ENCODE peak calls at places on chromosome 5, in ten cellular contexts. N is CD4-positive, alpha-beta T cell; C is thyroid gland; S is stomach; E is psoas muscle; H is dorsolateral prefrontal cortex; X is mesendoderm; W is endothelial cell of umbilical vein; I is lung; D is heart right ventricle. R is an unnamed sample.

GRCh38 chr5:121273818-121274433 is 577.8 kb upstream of the FTMT start:
- DNase-seq in N (no peak), C (no peak), S (no peak), E (no peak), H (no peak), X (peak), W (peak), I (no peak), D (no peak), R (no peak)

GRCh38 chr5:72281764-72282499 is 38.1 kb downstream of the MRPS27 start:
- DNase-seq in N (no peak), C (no peak), S (no peak), E (no peak), H (no peak), X (peak), W (peak), I (no peak), D (no peak), R (no peak)

GRCh38 chr5:103744159-103744558 is 181.6 kb upstream of the NUDT12 start:
- DNase-seq in N (no peak), C (no peak), S (no peak), E (no peak), H (no peak), X (no peak), W (peak), I (no peak), D (no peak), R (no peak)

GRCh38 chr5:2634399-2635176 is 116.9 kb downstream of the IRX2 start:
- DNase-seq in N (no peak), C (no peak), S (no peak), E (no peak), H (no peak), X (peak), W (no peak), I (no peak), D (no peak), R (no peak)

GRCh38 chr5:173878224-173878967 is 9.8 kb upstream of the CPEB4 start:
- DNase-seq in N (no peak), C (peak), S (peak), E (no peak), H (no peak), X (no peak), W (peak), I (no peak), D (peak), R (no peak)

GRCh38 chr5:168346417-168346816 is 55.0 kb downstream of the WWC1 start:
- DNase-seq in N (no peak), C (peak), S (peak), E (no peak), H (no peak), X (peak), W (no peak), I (no peak), D (no peak), R (no peak)

GRCh38 chr5:34686762-34687268 is 30.7 kb downstream of the RAI14 start:
- DNase-seq in N (no peak), C (peak), S (peak), E (peak), H (peak), X (peak), W (peak), I (peak), D (peak), R (peak)

GRCh38 chr5:62138607-62139006 is 167.4 kb upstream of the KIF2A start:
- DNase-seq in N (no peak), C (no peak), S (no peak), E (no peak), H (no peak), X (peak), W (no peak), I (no peak), D (no peak), R (no peak)

GRCh38 chr5:158995694-158996173 is 104.0 kb downstream of the EBF1 start:
- DNase-seq in N (no peak), C (no peak), S (no peak), E (peak), H (no peak), X (no peak), W (no peak), I (no peak), D (no peak), R (no peak)

GRCh38 chr5:9419794-9420193 is 126.1 kb downstream of the SEMA5A start:
- DNase-seq in N (no peak), C (no peak), S (no peak), E (no peak), H (no peak), X (no peak), W (no peak), I (no peak), D (no peak), R (no peak)

GRCh38 chr5:173764321-173765029 is 123.7 kb upstream of the CPEB4 start:
- DNase-seq in N (no peak), C (peak), S (peak), E (peak), H (peak), X (peak), W (peak), I (peak), D (peak), R (peak)

GRCh38 chr5:111172504-111172903 is 51.7 kb upstream of the CAMK4 start:
- DNase-seq in N (no peak), C (no peak), S (no peak), E (no peak), H (no peak), X (peak), W (no peak), I (no peak), D (no peak), R (no peak)

GRCh38 chr5:16983972-16984371 is 47.9 kb upstream of the MYO10 start:
- DNase-seq in N (no peak), C (no peak), S (no peak), E (no peak), H (no peak), X (peak), W (no peak), I (no peak), D (no peak), R (no peak)

GRCh38 chr5:78706381-78706780 is 57.8 kb upstream of the LHFPL2 start:
- DNase-seq in N (no peak), C (no peak), S (no peak), E (no peak), H (no peak), X (no peak), W (no peak), I (no peak), D (no peak), R (no peak)

GRCh38 chr5:91484662-91485061 is 101.5 kb upstream of the ARRDC3 start:
- DNase-seq in N (no peak), C (no peak), S (no peak), E (no peak), H (no peak), X (no peak), W (no peak), I (no peak), D (no peak), R (no peak)

GRCh38 chr5:178385472-178385853 is 152.9 kb upstream of the PHYKPL start:
- DNase-seq in N (no peak), C (no peak), S (no peak), E (no peak), H (no peak), X (peak), W (no peak), I (no peak), D (no peak), R (no peak)

GRCh38 chr5:53490747-53491146 is 10.3 kb downstream of the FST start:
- DNase-seq in N (no peak), C (no peak), S (no peak), E (no peak), H (no peak), X (no peak), W (peak), I (no peak), D (no peak), R (no peak)

DNA sequence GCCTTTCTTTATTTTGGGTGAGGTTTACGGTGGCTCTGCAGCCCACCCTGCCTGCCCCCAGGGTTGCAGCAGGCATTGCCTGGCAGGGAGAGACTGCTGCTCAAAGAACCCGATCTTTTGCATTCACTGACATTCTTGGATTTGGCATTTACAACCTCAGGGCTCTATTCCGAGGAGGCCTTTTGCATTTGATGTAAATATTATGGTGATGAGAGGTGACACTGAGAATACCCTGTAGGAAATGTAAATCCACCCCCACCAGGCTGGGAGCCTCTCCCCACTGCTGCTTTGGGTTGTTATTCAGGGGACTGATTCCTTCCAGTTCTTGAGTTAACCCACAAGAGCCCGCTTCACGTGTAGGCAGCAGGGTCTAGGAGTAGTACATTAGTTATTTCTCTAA is 55.5 kb upstream of the ARAP3 start:
- DNase-seq in N (no peak), C (no peak), S (no peak), E (no peak), H (no peak), X (no peak), W (no peak), I (no peak), D (no peak), R (no peak)
- H3K27ac ChIP-seq in N (no peak), C (no peak), S (no peak), E (no peak), H (no peak), X (no peak), W (no peak), I (no peak), D (no peak), R (no peak)

DNA sequence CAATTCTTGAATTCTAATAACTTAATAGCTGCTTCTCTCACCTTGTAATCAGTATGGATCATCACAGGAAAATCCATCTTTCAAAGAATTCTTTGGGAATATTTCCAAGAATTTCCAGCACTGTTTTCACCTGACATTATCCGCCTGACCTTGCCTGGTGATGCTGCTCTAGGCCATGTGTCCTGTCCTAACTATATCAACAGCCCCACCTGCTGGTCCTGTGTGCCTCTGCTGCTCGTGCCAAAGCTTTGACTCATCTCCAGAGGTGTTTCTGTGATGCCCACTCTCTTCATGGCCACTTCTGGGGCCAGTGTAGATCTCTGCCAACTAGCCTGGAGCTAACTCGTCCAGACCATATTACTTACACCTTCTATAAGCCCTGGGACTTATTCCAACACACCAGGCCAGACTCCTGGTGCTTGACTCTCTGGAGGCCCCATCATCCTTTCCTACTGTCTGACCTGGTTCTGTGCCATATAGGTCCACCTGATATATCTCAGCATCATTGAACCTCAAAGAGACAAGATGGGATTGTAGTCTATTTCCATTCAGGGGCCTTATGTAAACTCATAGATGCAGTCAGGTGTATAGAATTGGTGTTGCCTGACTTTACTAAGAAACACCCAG is 67.5 kb upstream of the CKMT2 start:
- DNase-seq in N (peak), C (peak), S (no peak), E (no peak), H (peak), X (peak), W (peak), I (peak), D (peak), R (no peak)
- H3K27ac ChIP-seq in N (no peak), C (no peak), S (no peak), E (no peak), H (no peak), X (no peak), W (no peak), I (no peak), D (no peak), R (no peak)

GRCh38 chr5:10441992-10442435 is 335 bp downstream of the ROPN1L start:
- DNase-seq in N (peak), C (no peak), S (no peak), E (no peak), H (peak), X (no peak), W (no peak), I (no peak), D (no peak), R (no peak)

GRCh38 chr5:10445352-10445751 is 3.7 kb downstream of the ROPN1L start:
- DNase-seq in N (no peak), C (no peak), S (no peak), E (no peak), H (no peak), X (no peak), W (no peak), I (no peak), D (no peak), R (no peak)

GRCh38 chr5:10441083-10441991 is at the start of gene ROPN1L:
- DNase-seq in N (peak), C (peak), S (peak), E (peak), H (peak), X (peak), W (peak), I (peak), D (peak), R (no peak)

GRCh38 chr5:10440367-10440990 is 1.2 kb upstream of the ROPN1L start:
- DNase-seq in N (no peak), C (no peak), S (no peak), E (no peak), H (no peak), X (no peak), W (no peak), I (no peak), D (no peak), R (no peak)

GRCh38 chr5:10442581-10442980 is 902 bp downstream of the ROPN1L start:
- DNase-seq in N (no peak), C (no peak), S (no peak), E (no peak), H (no peak), X (no peak), W (no peak), I (no peak), D (no peak), R (no peak)
- H3K27ac ChIP-seq in N (no peak), C (no peak), S (peak), E (no peak), H (no peak), X (no peak), W (no peak), I (no peak), D (no peak), R (no peak)

GRCh38 chr5:93584531-93585053 is 1.6 kb downstream of the NR2F1 start:
- DNase-seq in N (no peak), C (no peak), S (no peak), E (no peak), H (no peak), X (no peak), W (no peak), I (no peak), D (no peak), R (no peak)
- H3K27ac ChIP-seq in N (no peak), C (peak), S (peak), E (no peak), H (peak), X (no peak), W (peak), I (no peak), D (no peak), R (peak)

DNA sequence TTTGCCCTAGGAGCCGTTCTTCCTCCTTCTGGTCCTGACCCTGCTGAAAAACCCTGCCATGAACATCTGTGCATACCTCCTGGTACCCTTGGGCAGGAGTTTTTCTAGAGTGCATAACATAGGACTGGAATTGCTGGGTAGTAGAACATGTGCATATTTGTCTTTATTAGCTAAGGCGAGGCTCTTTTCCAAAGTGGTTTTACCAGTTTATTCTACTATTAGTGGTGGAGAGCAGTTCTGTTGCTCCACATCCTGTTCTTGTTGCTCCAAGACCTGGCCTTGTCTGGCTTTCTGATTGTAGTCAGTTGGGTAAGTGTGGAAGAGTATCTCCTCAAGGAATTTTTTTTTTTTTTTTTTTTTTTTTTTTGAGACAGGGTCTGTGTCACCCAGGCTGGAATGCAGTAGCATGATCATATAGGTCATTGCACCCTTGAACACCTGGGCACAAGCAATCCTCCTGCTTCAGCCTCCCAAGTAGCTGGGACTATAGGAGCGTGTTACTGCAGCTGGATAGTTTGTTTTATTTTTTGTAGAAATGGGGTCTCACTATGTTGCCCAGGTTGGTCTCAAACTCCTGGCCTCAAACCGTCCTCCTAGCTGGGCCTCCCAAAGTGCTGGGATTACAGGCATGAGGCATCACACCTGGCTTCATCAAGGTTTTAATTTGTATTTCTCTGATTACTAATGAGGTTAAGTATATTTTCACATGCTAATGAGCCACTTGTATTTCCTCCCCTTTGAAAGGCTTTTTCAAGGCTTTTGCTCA is 85.2 kb downstream of the SPRY4 start:
- DNase-seq in N (no peak), C (no peak), S (no peak), E (no peak), H (no peak), X (no peak), W (no peak), I (no peak), D (no peak), R (no peak)
- H3K27ac ChIP-seq in N (no peak), C (no peak), S (no peak), E (no peak), H (no peak), X (no peak), W (no peak), I (no peak), D (no peak), R (no peak)